ENCODE peak calls at places on chromosomes 5 and 9, in six cellular contexts. K is ovary, C is HFF-Myc, V is astrocyte of the cerebellum, T is AG04450, W is fibroblast of mammary gland. N is an unnamed sample.

GRCh38 chr9:135147473-135147805 is 60.0 kb downstream of the OLFM1 start:
- DNase-seq in K (no peak), C (no peak), V (no peak), T (no peak), W (no peak), N (no peak)

GRCh38 chr9:18208166-18209059 is 265.5 kb upstream of the ADAMTSL1 start:
- DNase-seq in K (peak; percentile 53), C (peak; percentile 2), V (peak; percentile 16), T (no peak), W (peak; percentile 41), N (no peak)

GRCh38 chr9:68780735-68781134 is 75.7 kb downstream of the PIP5K1B start:
- DNase-seq in K (no peak), C (no peak), V (no peak), T (no peak), W (peak; percentile 19), N (no peak)

GRCh38 chr5:624951-625230 is 12.8 kb downstream of the CEP72 start:
- DNase-seq in K (no peak), C (no peak), V (no peak), T (no peak), W (no peak), N (no peak)

GRCh38 chr5:51882647-51883046 is 499.4 kb downstream of the ISL1 start:
- DNase-seq in K (no peak), C (no peak), V (no peak), T (no peak), W (no peak), N (no peak)

GRCh38 chr5:68265822-68266395 is 50.4 kb downstream of the PIK3R1 start:
- DNase-seq in K (no peak), C (no peak), V (no peak), T (no peak), W (peak; percentile 49), N (no peak)

GRCh38 chr5:60826653-60827052 is 17.4 kb downstream of the ELOVL7 start:
- DNase-seq in K (no peak), C (no peak), V (no peak), T (no peak), W (no peak), N (no peak)

GRCh38 chr9:107336718-107337360 is 53.8 kb downstream of the RAD23B start:
- DNase-seq in K (no peak), C (no peak), V (peak; percentile 38), T (no peak), W (peak; percentile 87), N (peak; percentile 4)

GRCh38 chr9:86341007-86341491 is 13.2 kb downstream of the TUT7 start:
- DNase-seq in K (no peak), C (no peak), V (no peak), T (no peak), W (peak; percentile 31), N (no peak)

GRCh38 chr9:91516061-91516460 is 92.4 kb upstream of the NFIL3 start:
- DNase-seq in K (no peak), C (no peak), V (no peak), T (no peak), W (no peak), N (no peak)

GRCh38 chr5:123874600-123875201 is 362.7 kb downstream of the CSNK1G3 start:
- DNase-seq in K (no peak), C (no peak), V (peak; percentile 73), T (peak; percentile 1), W (no peak), N (no peak)

GRCh38 chr9:33791117-33791516 is 4.2 kb upstream of the PRSS3 start:
- DNase-seq in K (no peak), C (no peak), V (no peak), T (no peak), W (peak; percentile 84), N (no peak)

GRCh38 chr9:129866373-129867137 is 31.3 kb downstream of the USP20 start:
- DNase-seq in K (no peak), C (no peak), V (no peak), T (no peak), W (no peak), N (no peak)

GRCh38 chr5:141951341-141951781 is 6.6 kb downstream of the PCDH12 start:
- DNase-seq in K (no peak), C (no peak), V (no peak), T (no peak), W (no peak), N (no peak)

GRCh38 chr9:89185980-89186379 is 7.4 kb upstream of the SHC3 start:
- DNase-seq in K (no peak), C (no peak), V (no peak), T (no peak), W (peak; percentile 40), N (no peak)

GRCh38 chr5:11595045-11595444 is 309.2 kb downstream of the CTNND2 start:
- DNase-seq in K (no peak), C (no peak), V (no peak), T (no peak), W (no peak), N (no peak)

GRCh38 chr9:91276513-91276912 is 85.2 kb downstream of the AUH start:
- DNase-seq in K (no peak), C (no peak), V (no peak), T (no peak), W (no peak), N (no peak)

GRCh38 chr9:98576354-98576753 is 132.4 kb downstream of the GABBR2 start:
- DNase-seq in K (no peak), C (no peak), V (no peak), T (no peak), W (no peak), N (no peak)

GRCh38 chr9:117720066-117720465 is 15.9 kb downstream of the TLR4 start:
- DNase-seq in K (no peak), C (no peak), V (no peak), T (no peak), W (no peak), N (no peak)

GRCh38 chr5:138725885-138726457 is 27.3 kb upstream of the CTNNA1 start:
- DNase-seq in K (no peak), C (no peak), V (no peak), T (no peak), W (peak; percentile 29), N (no peak)

GRCh38 chr9:108057421-108058136 is 568.0 kb upstream of the KLF4 start:
- DNase-seq in K (peak; percentile 62), C (peak; percentile 81), V (peak; percentile 87), T (peak; percentile 92), W (peak; percentile 98), N (peak; percentile 95)

GRCh38 chr9:14156046-14156445 is 157.9 kb downstream of the NFIB start:
- DNase-seq in K (no peak), C (no peak), V (no peak), T (no peak), W (no peak), N (no peak)
- TF ChIP-seq CTCF in K (no peak), C (no peak), V (no peak), T (no peak), W (no peak), N (no peak)

GRCh38 chr9:123998278-123998925 is 13.2 kb upstream of the LHX2 start:
- DNase-seq in K (no peak), C (no peak), V (no peak), T (no peak), W (no peak), N (no peak)
- H3K4me3 ChIP-seq in K (no peak overlapping the region), C (no peak overlapping the region), V (no peak overlapping the region), T (no peak overlapping the region), W (no peak overlapping the region), N (no peak overlapping the region)

GRCh38 chr5:170076707-170077106 is 29.0 kb upstream of the FOXI1 start:
- DNase-seq in K (no peak), C (no peak), V (no peak), T (no peak), W (no peak), N (no peak)
- TF ChIP-seq CTCF in K (no peak), C (no peak), V (no peak), T (no peak), W (no peak), N (no peak)

GRCh38 chr9:22863736-22864135 is 417.1 kb downstream of the DMRTA1 start:
- DNase-seq in K (no peak), C (no peak), V (no peak), T (no peak), W (no peak), N (no peak)
- H3K4me3 ChIP-seq in K (no peak overlapping the region), C (no peak overlapping the region), V (no peak overlapping the region), T (no peak overlapping the region), W (no peak overlapping the region), N (no peak overlapping the region)

N was measured in AG09309.